ENCODE peak calls at places on chromosomes 3 and 15, in eight cellular contexts. W is A549, L is NCI-H187, T is heart left ventricle, R is mesothelial cell of epicardium, J is tibial artery, A is LoVo, N is iPS-NIHi11. B is an unnamed sample.

GRCh38 chr3:33144433-33144832 is 30.6 kb downstream of the CRTAP start:
- DNase-seq in R (peak), N (peak), T (no peak), A (no peak), J (no peak), L (no peak), W (peak), B (no peak)

GRCh38 chr3:150183619-150184425 is 213.1 kb upstream of the PFN2 start:
- DNase-seq in L (peak), W (peak), R (peak), J (peak), N (peak), A (peak), T (peak), B (peak)

GRCh38 chr3:24526640-24527237 is 32.1 kb upstream of the THRB start:
- DNase-seq in A (no peak), R (no peak), W (no peak), N (no peak), J (no peak), L (no peak), T (no peak), B (no peak)

GRCh38 chr3:183966361-183966791 is 51.3 kb downstream of the ABCC5 start:
- DNase-seq in L (no peak), N (no peak), R (no peak), W (no peak), A (no peak), T (no peak), J (no peak), B (no peak)

GRCh38 chr3:151217208-151217607 is 14.2 kb upstream of the GPR171 start:
- DNase-seq in A (no peak), J (no peak), T (no peak), L (no peak), R (no peak), W (no peak), N (no peak), B (no peak)

GRCh38 chr3:44114142-44114541 is 127.5 kb upstream of the TOPAZ1 start:
- DNase-seq in R (peak), L (no peak), T (peak), N (peak), A (peak), W (no peak), J (no peak), B (no peak)

GRCh38 chr3:113601240-113601639 is 68.9 kb downstream of the SIDT1 start:
- DNase-seq in L (no peak), A (no peak), N (no peak), T (no peak), W (no peak), R (no peak), J (no peak), B (no peak)

GRCh38 chr3:159991591-159991990 is 3.0 kb downstream of the IL12A start:
- DNase-seq in N (no peak), J (no peak), L (no peak), T (no peak), R (no peak), W (no peak), A (no peak), B (no peak)

GRCh38 chr3:190621971-190622370 is 108.1 kb downstream of the IL1RAP start:
- DNase-seq in L (no peak), R (no peak), A (no peak), T (no peak), W (no peak), J (no peak), N (no peak), B (no peak)

GRCh38 chr3:151795276-151795675 is 18.6 kb upstream of the AADAC start:
- DNase-seq in L (no peak), N (no peak), A (no peak), T (no peak), J (no peak), R (no peak), W (no peak), B (no peak)

GRCh38 chr3:160400048-160400630 is 689 bp downstream of the SMC4 start:
- DNase-seq in L (no peak), T (peak), J (peak), A (peak), N (peak), R (peak), W (no peak), B (no peak)

GRCh38 chr15:68806220-68807105 is 14.2 kb downstream of the ANP32A start:
- DNase-seq in W (no peak), N (no peak), J (peak), A (no peak), R (no peak), T (no peak), L (no peak), B (no peak)

GRCh38 chr3:126293370-126294082 is 63.7 kb downstream of the KLF15 start:
- DNase-seq in R (no peak), L (no peak), N (no peak), W (no peak), T (peak), A (no peak), J (peak), B (no peak)

GRCh38 chr3:143150979-143151726 is 31.6 kb downstream of the CHST2 start:
- DNase-seq in W (no peak), A (no peak), N (no peak), T (no peak), R (no peak), L (no peak), J (no peak), B (no peak)

GRCh38 chr15:49495993-49496747 is 73.1 kb downstream of the FGF7 start:
- DNase-seq in T (no peak), R (no peak), N (no peak), A (no peak), L (no peak), W (no peak), J (no peak), B (no peak)

GRCh38 chr3:189308594-189308993 is 136.8 kb downstream of the TPRG1 start:
- DNase-seq in W (no peak), T (no peak), R (no peak), J (no peak), N (no peak), A (no peak), L (no peak), B (no peak)

GRCh38 chr3:168939651-168940238 is 723.8 kb downstream of the MECOM start:
- DNase-seq in T (no peak), A (no peak), L (no peak), R (no peak), N (no peak), J (no peak), W (no peak), B (no peak)

GRCh38 chr15:64837502-64837901 is 4.2 kb upstream of the PLEKHO2 start:
- DNase-seq in L (no peak), J (peak), N (no peak), A (no peak), R (no peak), W (no peak), T (no peak), B (no peak)

GRCh38 chr15:98826658-98827057 is 178.3 kb downstream of the IGF1R start:
- DNase-seq in W (no peak), A (no peak), L (peak), N (no peak), T (no peak), R (no peak), J (no peak), B (no peak)

GRCh38 chr3:66498718-66499611 is 1.9 kb downstream of the LRIG1 start:
- DNase-seq in R (no peak), L (no peak), T (no peak), J (peak), W (no peak), A (no peak), N (no peak), B (no peak)

GRCh38 chr3:197151562-197151961 is 121.9 kb upstream of the MELTF start:
- DNase-seq in A (peak), R (no peak), J (peak), L (no peak), N (no peak), T (no peak), W (no peak), B (peak)

GRCh38 chr3:187958432-187959003 is 195.4 kb upstream of the LPP start:
- DNase-seq in L (no peak), N (no peak), T (peak), R (no peak), W (no peak), J (no peak), A (no peak), B (no peak)

GRCh38 chr3:71107926-71108325 is 475.6 kb downstream of the FOXP1 start:
- DNase-seq in W (no peak), R (no peak), L (no peak), T (no peak), A (no peak), J (no peak), N (no peak), B (no peak)

GRCh38 chr15:80693682-80694623 is 1.2 kb upstream of the ABHD17C start:
- DNase-seq in L (no peak), A (no peak), W (peak), T (no peak), N (no peak), J (no peak), R (no peak), B (no peak)

GRCh38 chr3:164952966-164953365 is 125.3 kb downstream of the SI start:
- DNase-seq in N (no peak), W (no peak), L (no peak), A (no peak), R (no peak), T (no peak), J (no peak), B (no peak)

GRCh38 chr3:176872771-176873209 is 324.5 kb downstream of the TBL1XR1 start:
- DNase-seq in L (no peak), A (peak), T (no peak), N (peak), W (no peak), J (peak), R (no peak), B (peak)

GRCh38 chr3:50319872-50320625 is 2.5 kb downstream of the HYAL2 start:
- DNase-seq in A (no peak), J (no peak), N (no peak), T (no peak), R (no peak), W (no peak), L (no peak), B (no peak)

GRCh38 chr3:169815590-169816150 is 3.0 kb upstream of the LRRC34 start:
- DNase-seq in N (no peak), A (no peak), R (no peak), W (no peak), T (no peak), L (peak), J (no peak), B (no peak)

GRCh38 chr3:47512416-47513124 is 942 bp downstream of the ELP6 start:
- DNase-seq in A (peak), R (peak), J (peak), W (no peak), L (no peak), N (no peak), T (no peak), B (no peak)

GRCh38 chr15:92451225-92451825 is 57.6 kb downstream of the ST8SIA2 start:
- DNase-seq in R (no peak), L (no peak), A (no peak), T (no peak), W (no peak), J (no peak), N (no peak), B (no peak)

GRCh38 chr3:121651684-121652083 is 9.0 kb downstream of the HCLS1 start:
- DNase-seq in N (no peak), R (no peak), J (no peak), W (no peak), A (peak), L (no peak), T (no peak), B (no peak)

GRCh38 chr3:71425491-71426071 is 157.9 kb downstream of the FOXP1 start:
- DNase-seq in N (no peak), W (no peak), A (peak), J (no peak), T (no peak), R (no peak), L (no peak), B (no peak)

GRCh38 chr3:129001101-129001816 is at the start of gene EFCC1:
- DNase-seq in J (peak), L (no peak), N (peak), W (no peak), T (peak), A (no peak), R (peak), B (no peak)

GRCh38 chr3:27040674-27041073 is 328.5 kb downstream of the NEK10 start:
- DNase-seq in J (no peak), L (no peak), T (no peak), A (no peak), R (no peak), W (no peak), N (no peak), B (no peak)

GRCh38 chr15:35437157-35437556 is 108.8 kb downstream of the DPH6 start:
- DNase-seq in L (no peak), J (no peak), W (no peak), N (peak), R (no peak), T (no peak), A (no peak), B (no peak)

GRCh38 chr3:11379238-11379823 is 107.1 kb downstream of the ATG7 start:
- DNase-seq in R (no peak), A (peak), W (peak), L (no peak), N (no peak), J (no peak), T (no peak), B (no peak)

B was measured in epithelial cell of proximal tubule.